ENCODE peak calls at places on chromosomes 3 and 15, in six cellular contexts. Y, N, L, U, F and I are unnamed samples.

GRCh38 chr3:32315441-32315840 is 76.2 kb upstream of the CMTM7 start:
- DNase-seq in L (no peak), F (no peak), N (no peak), U (no peak), Y (no peak), I (no peak)

GRCh38 chr3:16140116-16140893 is 34.2 kb upstream of the GALNT15 start:
- DNase-seq in L (peak), F (peak), N (peak), U (peak), Y (peak), I (peak)

GRCh38 chr3:188152660-188153497 is 1.1 kb upstream of the LPP start:
- DNase-seq in Y (peak), U (peak), F (peak), N (peak), L (peak), I (peak)

GRCh38 chr15:23467110-23467600 is 20.1 kb upstream of the GOLGA6L2 start:
- DNase-seq in N (peak), L (peak), U (peak), F (no peak), Y (peak), I (peak)

GRCh38 chr3:10887015-10887414 is 71.0 kb downstream of the SLC6A11 start:
- DNase-seq in U (no peak), Y (no peak), L (no peak), N (no peak), F (no peak), I (no peak)

GRCh38 chr15:64697911-64698369 is 77.4 kb downstream of the RBPMS2 start:
- DNase-seq in U (peak), F (no peak), Y (peak), L (no peak), N (peak), I (peak)

GRCh38 chr3:66490984-66491383 is 9.8 kb downstream of the LRIG1 start:
- DNase-seq in Y (no peak), F (no peak), U (peak), L (peak), N (peak), I (no peak)

GRCh38 chr3:32111560-32111959 is 5.1 kb downstream of the GPD1L start:
- DNase-seq in F (no peak), N (no peak), L (no peak), Y (no peak), U (no peak), I (no peak)

GRCh38 chr3:109532257-109533216 is 195.2 kb upstream of the DPPA4 start:
- DNase-seq in Y (peak), N (peak), U (peak), L (peak), F (no peak), I (peak)

GRCh38 chr3:32181370-32181769 is 57.1 kb upstream of the CMTM8 start:
- DNase-seq in Y (no peak), U (no peak), N (no peak), F (no peak), L (no peak), I (no peak)

GRCh38 chr3:72728958-72729467 is 119.2 kb downstream of the SHQ1 start:
- DNase-seq in N (no peak), Y (no peak), U (no peak), F (no peak), L (no peak), I (no peak)

GRCh38 chr15:19987389-19988048 is 554.1 kb downstream of the GOLGA6L6 start:
- DNase-seq in L (no peak), U (no peak), Y (no peak), N (no peak), F (no peak), I (peak)
- TF ChIP-seq CTCF in L (no peak), U (no peak), Y (no peak), N (no peak), F (no peak), I (no peak)

GRCh38 chr3:46979958-46980497 is 562 bp downstream of the NBEAL2 start:
- DNase-seq in U (no peak), L (no peak), Y (no peak), F (peak), N (no peak), I (peak)
- TF ChIP-seq CTCF in U (no peak), L (no peak), Y (no peak), F (no peak), N (no peak), I (no peak)

GRCh38 chr3:14148041-14148985 is 23.5 kb downstream of the TMEM43 start:
- DNase-seq in F (no peak), Y (no peak), U (no peak), N (no peak), L (no peak), I (no peak)
- TF ChIP-seq CTCF in F (no peak), Y (peak), U (no peak), N (peak), L (peak), I (peak)

DNA sequence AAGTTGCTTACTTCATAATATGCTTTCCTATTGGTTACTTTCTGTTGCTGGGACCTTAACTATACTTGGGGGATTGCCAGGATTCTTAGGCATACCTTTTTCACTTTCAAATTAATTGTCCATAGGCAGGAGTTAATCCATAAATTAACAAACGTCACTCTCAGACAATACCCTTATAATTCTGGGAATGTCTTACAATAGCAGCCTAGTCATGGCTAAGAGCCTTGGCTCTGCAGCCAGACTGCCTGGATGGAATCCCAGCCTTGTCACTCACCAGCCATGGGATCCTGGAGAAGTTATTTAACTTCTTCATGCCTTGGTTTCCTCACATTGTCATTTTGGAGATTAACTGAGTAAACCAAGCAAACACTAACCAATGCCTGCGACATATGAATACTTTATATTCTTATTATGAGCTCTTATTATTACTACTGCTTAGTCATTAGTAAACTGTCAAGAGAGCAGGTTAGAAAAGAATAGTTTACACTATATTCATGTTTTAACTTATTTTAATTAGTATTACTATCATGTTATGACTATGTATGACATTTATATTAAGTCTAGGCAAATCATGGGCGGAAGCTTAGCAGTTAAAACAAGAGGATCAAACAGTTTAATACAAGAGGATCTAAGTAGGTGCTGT is 29.0 kb downstream of the GYG1 start:
- DNase-seq in U (peak), N (peak), F (no peak), Y (peak), L (no peak), I (no peak)
- TF ChIP-seq CTCF in U (no peak), N (no peak), F (no peak), Y (no peak), L (no peak), I (no peak)

DNA sequence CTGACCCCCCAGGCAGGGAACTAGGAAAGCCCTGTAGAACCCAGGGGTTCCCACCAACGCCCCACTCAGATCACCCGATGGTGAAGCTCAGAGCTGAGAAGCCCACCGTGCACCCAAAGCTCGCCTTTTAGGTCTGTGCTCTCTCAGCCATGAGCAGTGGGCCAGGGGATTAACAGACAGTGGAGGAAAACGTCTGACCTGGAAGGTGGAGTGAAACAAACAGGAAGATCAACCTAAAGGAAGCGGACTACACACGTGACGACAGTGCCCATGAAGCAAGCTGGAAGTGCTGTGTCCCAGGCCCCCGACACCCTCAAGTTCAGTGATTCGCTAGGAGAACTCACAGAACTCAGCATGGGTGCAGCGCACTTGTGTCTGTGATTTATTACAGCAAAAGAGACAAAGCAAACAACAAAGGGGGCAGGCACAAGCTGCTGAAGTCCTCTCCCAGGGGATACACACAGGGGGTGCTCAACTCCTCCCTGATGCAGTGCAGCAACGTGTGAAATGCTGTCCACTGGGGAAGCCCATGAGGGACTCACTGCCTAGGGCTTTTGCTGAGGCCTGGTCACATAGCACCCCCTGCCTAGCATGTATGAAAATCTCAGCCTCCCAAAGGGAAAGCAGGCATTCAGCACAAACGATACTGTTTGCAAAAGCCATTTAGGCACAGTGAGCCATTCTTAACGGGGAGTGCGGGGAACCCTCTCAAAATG is 43.5 kb downstream of the CFAP92 start:
- DNase-seq in N (peak), Y (peak), F (no peak), U (peak), L (peak), I (peak)
- TF ChIP-seq CTCF in N (peak), Y (peak), F (no peak), U (peak), L (peak), I (peak)

GRCh38 chr3:50322386-50323091 is at the start of gene HYAL2:
- DNase-seq in N (no peak), F (peak), L (no peak), Y (no peak), U (no peak), I (peak)

GRCh38 chr3:50321146-50321843 is 1.2 kb downstream of the HYAL2 start:
- DNase-seq in L (peak), F (peak), U (peak), N (peak), Y (peak), I (peak)

GRCh38 chr3:50320853-50321145 is 1.7 kb downstream of the HYAL2 start:
- DNase-seq in N (no peak), Y (peak), L (no peak), U (no peak), F (no peak), I (no peak)

GRCh38 chr3:50323092-50323600 is 601 bp upstream of the HYAL2 start:
- DNase-seq in N (no peak), F (no peak), L (no peak), U (no peak), Y (no peak), I (no peak)

GRCh38 chr3:50321844-50322385 is 630 bp downstream of the HYAL2 start:
- DNase-seq in N (no peak), L (no peak), Y (no peak), F (no peak), U (no peak), I (peak)
- TF ChIP-seq CTCF in N (peak), L (peak), Y (peak), F (peak), U (peak), I (peak)